ENCODE peak calls at places on chromosomes 6 and 20, in eight cellular contexts. C is H1, D is dorsolateral prefrontal cortex, Q is PC-3, V is AG10803, M is cardiac fibroblast, H is GM12864, R is esophagus squamous epithelium. P is an unnamed sample.

GRCh38 chr6:121951918-121952379 is 447.5 kb upstream of the HSF2 start:
- DNase-seq in H (no peak), R (no peak), V (peak; percentile 81), M (peak; percentile 54), D (no peak), C (no peak), Q (peak; percentile 40), P (peak; percentile 72)

GRCh38 chr6:45946352-45946751 is 69.3 kb downstream of the CLIC5 start:
- DNase-seq in Q (peak; percentile 32), C (no peak), R (no peak), D (no peak), V (peak; percentile 92), H (no peak), M (peak; percentile 85), P (peak; percentile 91)

GRCh38 chr20:58670097-58670496 is 19.0 kb downstream of the STX16 start:
- DNase-seq in R (no peak), Q (no peak), V (peak; percentile 81), M (no peak), H (no peak), C (no peak), D (no peak), P (peak; percentile 23)

GRCh38 chr6:156796627-156797026 is 19.4 kb downstream of the ARID1B start:
- DNase-seq in C (no peak), M (no peak), V (no peak), D (no peak), Q (no peak), R (no peak), H (no peak), P (no peak)

GRCh38 chr6:3579652-3580051 is 122.8 kb upstream of the SLC22A23 start:
- DNase-seq in R (no peak), M (no peak), D (no peak), Q (no peak), C (no peak), V (no peak), H (no peak), P (no peak)

GRCh38 chr20:17612287-17612974 is 42.6 kb downstream of the DSTN start:
- DNase-seq in Q (no peak), D (no peak), V (peak; percentile 79), C (no peak), H (no peak), R (no peak), M (peak; percentile 70), P (peak; percentile 57)

GRCh38 chr6:116426551-116426950 is 34.6 kb upstream of the CALHM6 start:
- DNase-seq in C (no peak), R (no peak), D (no peak), V (no peak), Q (no peak), M (no peak), H (no peak), P (no peak)

GRCh38 chr20:37669062-37669772 is 24.6 kb upstream of the CTNNBL1 start:
- DNase-seq in D (no peak), H (no peak), C (no peak), V (no peak), Q (peak; percentile 63), R (no peak), M (no peak), P (no peak)

GRCh38 chr6:74415056-74415455 is 719.1 kb downstream of the CD109 start:
- DNase-seq in R (no peak), D (no peak), V (peak; percentile 43), C (no peak), Q (no peak), H (no peak), M (peak; percentile 14), P (no peak)

GRCh38 chr20:39822667-39823066 is 860.5 kb downstream of the DHX35 start:
- DNase-seq in V (peak; percentile 39), R (no peak), H (no peak), M (peak; percentile 30), Q (no peak), C (no peak), D (no peak), P (peak; percentile 65)

GRCh38 chr6:20038385-20038784 is 173.9 kb downstream of the MBOAT1 start:
- DNase-seq in Q (no peak), D (no peak), V (no peak), M (no peak), C (no peak), R (no peak), H (no peak), P (no peak)

GRCh38 chr6:128491643-128492206 is 28.7 kb downstream of the PTPRK start:
- DNase-seq in R (no peak), D (no peak), Q (peak; percentile 37), V (peak; percentile 40), M (peak; percentile 91), C (no peak), H (no peak), P (peak; percentile 79)

GRCh38 chr20:59434950-59435349 is 134.5 kb downstream of the EDN3 start:
- DNase-seq in Q (peak; percentile 7), M (no peak), R (no peak), V (no peak), H (no peak), D (no peak), C (no peak), P (no peak)

GRCh38 chr6:138206862-138207261 is 11.4 kb downstream of the PBOV1 start:
- DNase-seq in H (no peak), C (no peak), V (no peak), D (no peak), M (no peak), Q (no peak), R (no peak), P (no peak)

GRCh38 chr20:19735446-19735845 is 22.6 kb upstream of the RIN2 start:
- DNase-seq in V (peak; percentile 88), M (peak; percentile 91), C (no peak), H (no peak), D (no peak), Q (peak; percentile 97), R (no peak), P (peak; percentile 88)

GRCh38 chr6:78268591-78268990 is 598.8 kb upstream of the IRAK1BP1 start:
- DNase-seq in Q (no peak), R (no peak), M (no peak), H (no peak), D (no peak), C (no peak), V (no peak), P (no peak)

GRCh38 chr6:70706491-70707123 is 38.9 kb downstream of the SMAP1 start:
- DNase-seq in C (no peak), M (peak; percentile 73), H (no peak), Q (peak; percentile 71), D (no peak), V (peak; percentile 53), R (no peak), P (peak; percentile 78)

GRCh38 chr20:58245181-58245891 is 16.9 kb upstream of the ANKRD60 start:
- DNase-seq in C (no peak), R (no peak), H (no peak), M (no peak), V (no peak), D (no peak), Q (no peak), P (no peak)

GRCh38 chr6:153023977-153024376 is 21.5 kb upstream of the MTRF1L start:
- DNase-seq in R (no peak), C (no peak), Q (no peak), D (no peak), M (no peak), H (no peak), V (no peak), P (no peak)

DNA sequence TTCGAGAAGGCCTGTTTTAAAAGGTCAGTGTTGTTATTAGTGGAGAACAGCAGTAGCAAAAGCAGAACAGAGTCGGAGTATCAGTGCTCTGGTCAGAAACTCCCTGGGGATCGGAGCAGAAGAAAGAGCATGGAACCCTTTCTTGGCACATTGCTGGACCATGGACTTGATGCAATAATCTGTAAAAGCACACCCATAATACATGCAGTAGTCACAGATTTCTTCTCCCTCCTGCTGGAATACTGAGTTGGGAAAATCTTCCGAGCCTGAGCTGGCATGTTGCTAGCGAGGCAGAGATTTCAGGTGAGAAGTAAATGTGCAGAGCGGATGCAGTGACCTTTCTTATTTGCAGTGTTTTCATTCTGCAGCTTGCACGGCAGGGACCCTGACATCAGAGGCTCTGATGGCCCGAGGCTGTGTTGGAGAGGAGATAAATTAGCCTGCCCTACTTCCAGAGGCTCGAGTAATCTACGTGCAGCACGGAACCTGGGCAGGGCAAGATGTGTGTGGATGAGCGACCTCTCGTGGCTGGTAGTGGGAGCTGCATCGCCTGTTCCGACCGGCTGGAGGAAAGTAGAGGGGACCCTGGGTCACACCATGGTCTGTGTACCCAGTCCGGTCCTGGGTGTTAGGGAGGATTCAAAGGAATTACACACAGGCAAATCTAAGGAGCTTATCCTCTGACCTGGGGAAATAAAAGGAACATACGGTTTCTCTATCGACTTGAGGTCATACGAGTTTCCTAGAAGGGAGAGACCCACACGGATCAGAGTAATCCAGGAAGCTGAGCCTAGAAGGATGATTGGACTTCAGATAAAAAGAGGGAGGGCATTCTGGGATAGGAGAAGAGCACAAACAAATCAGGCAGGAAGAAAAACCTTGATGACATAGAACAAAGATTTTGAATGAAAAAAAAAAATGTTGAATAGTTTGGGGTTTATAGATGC is 137.0 kb upstream of the STMND1 start:
- DNase-seq in Q (peak; percentile 79), V (peak; percentile 60), R (no peak), H (peak; percentile 21), M (peak; percentile 81), D (peak; percentile 73), C (peak; percentile 71), P (peak; percentile 78)
- H3K4me3 ChIP-seq in Q (peak overlapping the region; percentile 42), V (no peak overlapping the region), R (no peak overlapping the region), H (no peak overlapping the region), M (no peak overlapping the region), D (peak overlapping the region; percentile 37), C (no peak overlapping the region), P (no peak overlapping the region)

GRCh38 chr6:44820366-44821158 is 433.1 kb downstream of the CDC5L start:
- DNase-seq in R (no peak), V (no peak), Q (peak; percentile 6), H (no peak), C (no peak), M (no peak), D (no peak), P (no peak)
- TF ChIP-seq CTCF in R (no peak), V (no peak), Q (no peak), H (no peak), C (no peak), M (no peak), D (no peak), P (no peak)

DNA sequence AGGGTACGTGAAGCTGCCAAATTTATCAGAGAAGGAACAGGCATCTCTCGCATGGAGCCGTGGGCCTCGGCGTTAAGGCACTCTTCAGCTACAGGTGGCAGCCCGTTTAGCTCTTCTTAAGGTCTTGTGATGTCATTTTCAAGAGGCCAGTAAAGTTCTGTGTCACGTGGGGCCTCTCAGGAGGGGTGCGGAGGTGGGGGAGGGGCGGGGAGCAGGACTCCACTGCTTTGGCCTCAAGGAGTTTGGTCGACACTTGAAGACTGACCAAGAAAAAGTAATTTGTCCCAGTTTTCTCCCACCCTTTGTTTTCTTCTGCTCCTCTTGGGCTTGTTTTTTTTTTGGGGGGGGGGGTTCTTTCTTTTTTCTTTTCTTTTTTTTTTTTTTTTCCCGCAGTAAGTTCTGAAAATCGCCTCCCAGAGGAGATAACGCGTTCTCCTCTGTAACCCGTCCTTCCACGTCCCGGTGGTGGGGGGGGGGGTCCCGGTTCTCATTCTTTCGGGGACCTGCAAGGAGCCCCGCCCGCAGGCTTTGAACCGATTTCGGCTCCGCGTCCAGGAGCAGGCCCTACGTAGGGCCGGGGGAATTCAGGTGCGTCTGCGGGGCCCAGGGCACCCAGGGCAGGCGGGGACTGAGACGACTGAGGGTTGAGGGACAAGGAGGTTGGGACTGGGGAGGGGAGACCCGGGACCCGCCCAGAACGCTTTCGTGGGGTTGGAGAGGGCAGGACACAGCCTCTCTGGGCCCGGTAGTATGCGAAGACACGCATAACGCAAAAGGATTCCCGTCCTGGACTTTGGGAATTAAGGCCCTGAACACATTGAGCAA is 26.0 kb downstream of the GPX6 start:
- DNase-seq in M (peak; percentile 78), D (no peak), V (peak; percentile 67), C (peak; percentile 77), Q (no peak), H (peak; percentile 57), R (no peak), P (peak; percentile 70)
- H3K4me3 ChIP-seq in M (peak overlapping the region; percentile 63), D (peak overlapping the region; percentile 53), V (peak overlapping the region; percentile 68), C (peak overlapping the region; percentile 80), Q (no peak overlapping the region), H (peak overlapping the region; percentile 58), R (peak overlapping the region; percentile 10), P (peak overlapping the region; percentile 65)

GRCh38 chr20:10651227-10651990 is 22.4 kb downstream of the JAG1 start:
- DNase-seq in C (no peak), V (peak; percentile 60), M (peak; percentile 72), R (no peak), D (no peak), H (no peak), Q (no peak), P (no peak)
- TF ChIP-seq CTCF in C (no peak), V (no peak), M (no peak), R (no peak), D (no peak), H (no peak), Q (no peak), P (no peak)